ENCODE peak calls at places on chromosome 19, in eight cellular contexts. One of them, this sample, is unnamed.

GRCh38 chr19:46813570-46814358 is 25.4 kb upstream of the SLC1A5 start:
- DNase-seq in effector memory CD4-positive, alpha-beta T cell: no peak
- DNase-seq in ovary: peak; percentile 92
- DNase-seq in left cardiac atrium: peak; percentile 76
- DNase-seq in nucleus accumbens: no peak
- DNase-seq in foreskin keratinocyte: no peak
- DNase-seq in nephron progenitor cell: no peak
- DNase-seq in K562: peak; percentile 38
- DNase-seq in this sample: no peak

GRCh38 chr19:16216744-16217670 is 19.3 kb downstream of the AP1M1 start:
- DNase-seq in effector memory CD4-positive, alpha-beta T cell: no peak
- DNase-seq in ovary: no peak
- DNase-seq in left cardiac atrium: no peak
- DNase-seq in nucleus accumbens: no peak
- DNase-seq in foreskin keratinocyte: no peak
- DNase-seq in nephron progenitor cell: no peak
- DNase-seq in K562: no peak
- DNase-seq in this sample: no peak

GRCh38 chr19:46748325-46749109 is 2.3 kb upstream of the STRN4 start:
- DNase-seq in effector memory CD4-positive, alpha-beta T cell: peak; percentile 30
- DNase-seq in ovary: no peak
- DNase-seq in left cardiac atrium: peak; percentile 75
- DNase-seq in nucleus accumbens: no peak
- DNase-seq in foreskin keratinocyte: no peak
- DNase-seq in nephron progenitor cell: peak; percentile 81
- DNase-seq in K562: peak; percentile 59
- DNase-seq in this sample: peak; percentile 79

GRCh38 chr19:2428027-2428690 is 773 bp upstream of the TIMM13 start:
- DNase-seq in effector memory CD4-positive, alpha-beta T cell: no peak
- DNase-seq in ovary: no peak
- DNase-seq in left cardiac atrium: no peak
- DNase-seq in nucleus accumbens: peak; percentile 44
- DNase-seq in foreskin keratinocyte: peak; percentile 11
- DNase-seq in nephron progenitor cell: peak; percentile 33
- DNase-seq in K562: no peak
- DNase-seq in this sample: peak; percentile 62

GRCh38 chr19:1874554-1875185 is 10.6 kb downstream of the ABHD17A start:
- DNase-seq in effector memory CD4-positive, alpha-beta T cell: no peak
- DNase-seq in ovary: no peak
- DNase-seq in left cardiac atrium: no peak
- DNase-seq in nucleus accumbens: no peak
- DNase-seq in foreskin keratinocyte: no peak
- DNase-seq in nephron progenitor cell: no peak
- DNase-seq in K562: no peak
- DNase-seq in this sample: peak; percentile 76

GRCh38 chr19:18940791-18941627 is at the start of gene HOMER3:
- DNase-seq in effector memory CD4-positive, alpha-beta T cell: peak; percentile 44
- DNase-seq in ovary: peak; percentile 81
- DNase-seq in left cardiac atrium: peak; percentile 87
- DNase-seq in nucleus accumbens: peak; percentile 46
- DNase-seq in foreskin keratinocyte: no peak
- DNase-seq in nephron progenitor cell: peak; percentile 94
- DNase-seq in K562: peak; percentile 95
- DNase-seq in this sample: peak; percentile 66

GRCh38 chr19:29671393-29672076 is 6.3 kb downstream of the PLEKHF1 start:
- DNase-seq in effector memory CD4-positive, alpha-beta T cell: peak; percentile 85
- DNase-seq in ovary: no peak
- DNase-seq in left cardiac atrium: peak; percentile 67
- DNase-seq in nucleus accumbens: no peak
- DNase-seq in foreskin keratinocyte: peak; percentile 92
- DNase-seq in nephron progenitor cell: no peak
- DNase-seq in K562: peak; percentile 68
- DNase-seq in this sample: peak; percentile 34

GRCh38 chr19:53960886-53961285 is 1.9 kb upstream of the CACNG8 start:
- DNase-seq in effector memory CD4-positive, alpha-beta T cell: no peak
- DNase-seq in ovary: no peak
- DNase-seq in left cardiac atrium: no peak
- DNase-seq in nucleus accumbens: no peak
- DNase-seq in foreskin keratinocyte: no peak
- DNase-seq in nephron progenitor cell: no peak
- DNase-seq in K562: no peak
- DNase-seq in this sample: no peak

GRCh38 chr19:57403737-57404537 is 7.0 kb upstream of the ZNF17 start:
- DNase-seq in effector memory CD4-positive, alpha-beta T cell: no peak
- DNase-seq in ovary: no peak
- DNase-seq in left cardiac atrium: no peak
- DNase-seq in nucleus accumbens: no peak
- DNase-seq in foreskin keratinocyte: no peak
- DNase-seq in nephron progenitor cell: no peak
- DNase-seq in K562: no peak
- DNase-seq in this sample: no peak

GRCh38 chr19:49432141-49433073 is 7.2 kb downstream of the GFY start:
- DNase-seq in effector memory CD4-positive, alpha-beta T cell: no peak
- DNase-seq in ovary: no peak
- DNase-seq in left cardiac atrium: no peak
- DNase-seq in nucleus accumbens: no peak
- DNase-seq in foreskin keratinocyte: no peak
- DNase-seq in nephron progenitor cell: no peak
- DNase-seq in K562: no peak
- DNase-seq in this sample: no peak

GRCh38 chr19:48999481-49000325 is 6.0 kb downstream of the RUVBL2 start:
- DNase-seq in effector memory CD4-positive, alpha-beta T cell: peak; percentile 42
- DNase-seq in ovary: no peak
- DNase-seq in left cardiac atrium: peak; percentile 58
- DNase-seq in nucleus accumbens: no peak
- DNase-seq in foreskin keratinocyte: peak; percentile 57
- DNase-seq in nephron progenitor cell: peak; percentile 80
- DNase-seq in K562: peak; percentile 56
- DNase-seq in this sample: no peak

GRCh38 chr19:44753932-44754742 is 5.6 kb downstream of the BCL3 start:
- DNase-seq in effector memory CD4-positive, alpha-beta T cell: peak; percentile 36
- DNase-seq in ovary: peak; percentile 82
- DNase-seq in left cardiac atrium: peak; percentile 98
- DNase-seq in nucleus accumbens: no peak
- DNase-seq in foreskin keratinocyte: peak; percentile 59
- DNase-seq in nephron progenitor cell: peak; percentile 65
- DNase-seq in K562: peak; percentile 93
- DNase-seq in this sample: peak; percentile 32

GRCh38 chr19:7704280-7705060 is 2.5 kb upstream of the FCER2 start:
- DNase-seq in effector memory CD4-positive, alpha-beta T cell: no peak
- DNase-seq in ovary: no peak
- DNase-seq in left cardiac atrium: no peak
- DNase-seq in nucleus accumbens: no peak
- DNase-seq in foreskin keratinocyte: no peak
- DNase-seq in nephron progenitor cell: no peak
- DNase-seq in K562: no peak
- DNase-seq in this sample: no peak

GRCh38 chr19:12200020-12200419 is 37.1 kb downstream of the ZNF136 start:
- DNase-seq in effector memory CD4-positive, alpha-beta T cell: no peak
- DNase-seq in ovary: no peak
- DNase-seq in left cardiac atrium: no peak
- DNase-seq in nucleus accumbens: no peak
- DNase-seq in foreskin keratinocyte: no peak
- DNase-seq in nephron progenitor cell: no peak
- DNase-seq in K562: no peak
- DNase-seq in this sample: no peak

GRCh38 chr19:32387701-32388392 is 17.7 kb upstream of the DPY19L3 start:
- DNase-seq in effector memory CD4-positive, alpha-beta T cell: no peak
- DNase-seq in ovary: no peak
- DNase-seq in left cardiac atrium: no peak
- DNase-seq in nucleus accumbens: no peak
- DNase-seq in foreskin keratinocyte: no peak
- DNase-seq in nephron progenitor cell: no peak
- DNase-seq in K562: no peak
- DNase-seq in this sample: no peak

GRCh38 chr19:2668188-2668763 is 34.2 kb downstream of the GNG7 start:
- DNase-seq in effector memory CD4-positive, alpha-beta T cell: no peak
- DNase-seq in ovary: no peak
- DNase-seq in left cardiac atrium: no peak
- DNase-seq in nucleus accumbens: peak; percentile 27
- DNase-seq in foreskin keratinocyte: no peak
- DNase-seq in nephron progenitor cell: no peak
- DNase-seq in K562: no peak
- DNase-seq in this sample: no peak

GRCh38 chr19:5308471-5309437 is 31.9 kb downstream of the PTPRS start:
- DNase-seq in effector memory CD4-positive, alpha-beta T cell: no peak
- DNase-seq in ovary: peak; percentile 80
- DNase-seq in left cardiac atrium: peak; percentile 76
- DNase-seq in nucleus accumbens: peak; percentile 77
- DNase-seq in foreskin keratinocyte: peak; percentile 88
- DNase-seq in nephron progenitor cell: no peak
- DNase-seq in K562: peak; percentile 47
- DNase-seq in this sample: no peak

GRCh38 chr19:14381689-14382474 is 638 bp downstream of the ADGRE5 start:
- DNase-seq in effector memory CD4-positive, alpha-beta T cell: peak; percentile 77
- DNase-seq in ovary: no peak
- DNase-seq in left cardiac atrium: peak; percentile 65
- DNase-seq in nucleus accumbens: no peak
- DNase-seq in foreskin keratinocyte: no peak
- DNase-seq in nephron progenitor cell: no peak
- DNase-seq in K562: peak; percentile 55
- DNase-seq in this sample: peak; percentile 87

GRCh38 chr19:51439021-51439465 is 19.2 kb downstream of the SIGLEC8 start:
- DNase-seq in effector memory CD4-positive, alpha-beta T cell: no peak
- DNase-seq in ovary: no peak
- DNase-seq in left cardiac atrium: no peak
- DNase-seq in nucleus accumbens: no peak
- DNase-seq in foreskin keratinocyte: no peak
- DNase-seq in nephron progenitor cell: no peak
- DNase-seq in K562: peak; percentile 41
- DNase-seq in this sample: peak; percentile 64

GRCh38 chr19:32469796-32470195 is 64.2 kb downstream of the DPY19L3 start:
- DNase-seq in effector memory CD4-positive, alpha-beta T cell: no peak
- DNase-seq in ovary: no peak
- DNase-seq in left cardiac atrium: no peak
- DNase-seq in nucleus accumbens: no peak
- DNase-seq in foreskin keratinocyte: no peak
- DNase-seq in nephron progenitor cell: no peak
- DNase-seq in K562: no peak
- DNase-seq in this sample: no peak

GRCh38 chr19:4645718-4646117 is 6.4 kb downstream of the TNFAIP8L1 start:
- DNase-seq in effector memory CD4-positive, alpha-beta T cell: no peak
- DNase-seq in ovary: no peak
- DNase-seq in left cardiac atrium: no peak
- DNase-seq in nucleus accumbens: no peak
- DNase-seq in foreskin keratinocyte: no peak
- DNase-seq in nephron progenitor cell: no peak
- DNase-seq in K562: no peak
- DNase-seq in this sample: no peak

GRCh38 chr19:41588497-41589209 is 12.7 kb downstream of the CEACAM21 start:
- DNase-seq in effector memory CD4-positive, alpha-beta T cell: no peak
- DNase-seq in ovary: no peak
- DNase-seq in left cardiac atrium: no peak
- DNase-seq in nucleus accumbens: no peak
- DNase-seq in foreskin keratinocyte: peak; percentile 29
- DNase-seq in nephron progenitor cell: peak; percentile 67
- DNase-seq in K562: peak; percentile 43
- DNase-seq in this sample: no peak

GRCh38 chr19:49473868-49474544 is at the start of gene FLT3LG:
- DNase-seq in effector memory CD4-positive, alpha-beta T cell: peak; percentile 91
- DNase-seq in ovary: peak; percentile 77
- DNase-seq in left cardiac atrium: peak; percentile 81
- DNase-seq in nucleus accumbens: peak; percentile 28
- DNase-seq in foreskin keratinocyte: no peak
- DNase-seq in nephron progenitor cell: peak; percentile 73
- DNase-seq in K562: peak; percentile 87
- DNase-seq in this sample: peak; percentile 94

GRCh38 chr19:10295305-10295846 is 5.6 kb downstream of the ICAM5 start:
- DNase-seq in effector memory CD4-positive, alpha-beta T cell: peak; percentile 51
- DNase-seq in ovary: no peak
- DNase-seq in left cardiac atrium: no peak
- DNase-seq in nucleus accumbens: no peak
- DNase-seq in foreskin keratinocyte: no peak
- DNase-seq in nephron progenitor cell: peak; percentile 51
- DNase-seq in K562: peak; percentile 42
- DNase-seq in this sample: peak; percentile 76

GRCh38 chr19:543912-544608 is at the start of gene GZMM:
- DNase-seq in effector memory CD4-positive, alpha-beta T cell: peak; percentile 71
- DNase-seq in ovary: no peak
- DNase-seq in left cardiac atrium: no peak
- DNase-seq in nucleus accumbens: no peak
- DNase-seq in foreskin keratinocyte: no peak
- DNase-seq in nephron progenitor cell: no peak
- DNase-seq in K562: peak; percentile 69
- DNase-seq in this sample: no peak

GRCh38 chr19:37980419-37980975 is 73.5 kb downstream of the SIPA1L3 start:
- DNase-seq in effector memory CD4-positive, alpha-beta T cell: no peak
- DNase-seq in ovary: no peak
- DNase-seq in left cardiac atrium: no peak
- DNase-seq in nucleus accumbens: peak; percentile 11
- DNase-seq in foreskin keratinocyte: no peak
- DNase-seq in nephron progenitor cell: no peak
- DNase-seq in K562: no peak
- DNase-seq in this sample: no peak

GRCh38 chr19:51887522-51888498 is at the start of gene ZNF577:
- DNase-seq in effector memory CD4-positive, alpha-beta T cell: peak; percentile 61
- DNase-seq in ovary: peak; percentile 92
- DNase-seq in left cardiac atrium: peak; percentile 93
- DNase-seq in nucleus accumbens: peak; percentile 90
- DNase-seq in foreskin keratinocyte: peak; percentile 87
- DNase-seq in nephron progenitor cell: peak; percentile 82
- DNase-seq in K562: no peak
- DNase-seq in this sample: peak; percentile 92

GRCh38 chr19:4425531-4425930 is 23.1 kb downstream of the CHAF1A start:
- DNase-seq in effector memory CD4-positive, alpha-beta T cell: no peak
- DNase-seq in ovary: no peak
- DNase-seq in left cardiac atrium: no peak
- DNase-seq in nucleus accumbens: no peak
- DNase-seq in foreskin keratinocyte: no peak
- DNase-seq in nephron progenitor cell: no peak
- DNase-seq in K562: peak; percentile 14
- DNase-seq in this sample: no peak

GRCh38 chr19:28685802-28686201 is 527.1 kb downstream of the UQCRFS1 start:
- DNase-seq in effector memory CD4-positive, alpha-beta T cell: no peak
- DNase-seq in ovary: no peak
- DNase-seq in left cardiac atrium: no peak
- DNase-seq in nucleus accumbens: no peak
- DNase-seq in foreskin keratinocyte: no peak
- DNase-seq in nephron progenitor cell: no peak
- DNase-seq in K562: no peak
- DNase-seq in this sample: no peak

GRCh38 chr19:57465680-57466381 is 8.9 kb upstream of the VN1R1 start:
- DNase-seq in effector memory CD4-positive, alpha-beta T cell: no peak
- DNase-seq in ovary: no peak
- DNase-seq in left cardiac atrium: no peak
- DNase-seq in nucleus accumbens: no peak
- DNase-seq in foreskin keratinocyte: peak; percentile 37
- DNase-seq in nephron progenitor cell: no peak
- DNase-seq in K562: peak; percentile 45
- DNase-seq in this sample: peak; percentile 77

GRCh38 chr19:58519087-58519354 is 589 bp downstream of the ZBTB45 start:
- DNase-seq in effector memory CD4-positive, alpha-beta T cell: peak; percentile 25
- DNase-seq in ovary: peak; percentile 59
- DNase-seq in left cardiac atrium: peak; percentile 75
- DNase-seq in nucleus accumbens: peak; percentile 50
- DNase-seq in foreskin keratinocyte: peak; percentile 65
- DNase-seq in nephron progenitor cell: peak; percentile 74
- DNase-seq in K562: peak; percentile 69
- DNase-seq in this sample: peak; percentile 86

GRCh38 chr19:38003427-38004099 is 96.6 kb downstream of the SIPA1L3 start:
- DNase-seq in effector memory CD4-positive, alpha-beta T cell: no peak
- DNase-seq in ovary: peak; percentile 48
- DNase-seq in left cardiac atrium: peak; percentile 82
- DNase-seq in nucleus accumbens: peak; percentile 45
- DNase-seq in foreskin keratinocyte: peak; percentile 91
- DNase-seq in nephron progenitor cell: peak; percentile 40
- DNase-seq in K562: no peak
- DNase-seq in this sample: no peak

GRCh38 chr19:14772995-14773394 is 5.4 kb downstream of the ADGRE2 start:
- DNase-seq in effector memory CD4-positive, alpha-beta T cell: no peak
- DNase-seq in ovary: no peak
- DNase-seq in left cardiac atrium: no peak
- DNase-seq in nucleus accumbens: no peak
- DNase-seq in foreskin keratinocyte: no peak
- DNase-seq in nephron progenitor cell: no peak
- DNase-seq in K562: no peak
- DNase-seq in this sample: no peak

GRCh38 chr19:32691952-32692726 is 518 bp downstream of the NUDT19 start:
- DNase-seq in effector memory CD4-positive, alpha-beta T cell: peak; percentile 24
- DNase-seq in ovary: peak; percentile 23
- DNase-seq in left cardiac atrium: peak; percentile 71
- DNase-seq in nucleus accumbens: peak; percentile 31
- DNase-seq in foreskin keratinocyte: peak; percentile 54
- DNase-seq in nephron progenitor cell: peak; percentile 70
- DNase-seq in K562: peak; percentile 58
- DNase-seq in this sample: peak; percentile 80